ENCODE peak calls at places on chromosomes 1 and 21, in seven cellular contexts. One of them, this sample, is unnamed.
A peak's percentile ranks its signal among the peaks of the same experiment; 100 is the strongest.

GRCh38 chr1:48790397-48790796 is 13.7 kb upstream of the BEND5 start:
- DNase-seq in ACHN: no peak
- DNase-seq in stimulated activated CD4-positive, alpha-beta T cell treated with anti-CD3 and anti-CD28 coated beads, Interleukin-1b, Interleukin-23, amount 100 ng/mL, for 24 hours: no peak
- DNase-seq in Daoy: no peak
- DNase-seq in GM04503: no peak
- DNase-seq in T-helper 1 cell: no peak
- DNase-seq in SHP77: no peak
- DNase-seq in this sample: no peak

GRCh38 chr1:91894036-91894761 is 8.2 kb upstream of the TGFBR3 start:
- DNase-seq in ACHN: no peak
- DNase-seq in stimulated activated CD4-positive, alpha-beta T cell treated with anti-CD3 and anti-CD28 coated beads, Interleukin-1b, Interleukin-23, amount 100 ng/mL, for 24 hours: no peak
- DNase-seq in Daoy: no peak
- DNase-seq in GM04503: no peak
- DNase-seq in T-helper 1 cell: no peak
- DNase-seq in SHP77: no peak
- DNase-seq in this sample: no peak

GRCh38 chr1:246632584-246633168 is 66.4 kb downstream of the CNST start:
- DNase-seq in ACHN: peak; percentile 29
- DNase-seq in stimulated activated CD4-positive, alpha-beta T cell treated with anti-CD3 and anti-CD28 coated beads, Interleukin-1b, Interleukin-23, amount 100 ng/mL, for 24 hours: no peak
- DNase-seq in Daoy: peak; percentile 19
- DNase-seq in GM04503: peak; percentile 97
- DNase-seq in T-helper 1 cell: no peak
- DNase-seq in SHP77: no peak
- DNase-seq in this sample: peak; percentile 11

GRCh38 chr1:24382165-24382577 is 31.4 kb downstream of the STPG1 start:
- DNase-seq in ACHN: no peak
- DNase-seq in stimulated activated CD4-positive, alpha-beta T cell treated with anti-CD3 and anti-CD28 coated beads, Interleukin-1b, Interleukin-23, amount 100 ng/mL, for 24 hours: no peak
- DNase-seq in Daoy: no peak
- DNase-seq in GM04503: no peak
- DNase-seq in T-helper 1 cell: no peak
- DNase-seq in SHP77: no peak
- DNase-seq in this sample: no peak

GRCh38 chr1:117366982-117367768 is at the start of gene MAN1A2:
- DNase-seq in ACHN: peak; percentile 73
- DNase-seq in stimulated activated CD4-positive, alpha-beta T cell treated with anti-CD3 and anti-CD28 coated beads, Interleukin-1b, Interleukin-23, amount 100 ng/mL, for 24 hours: peak; percentile 38
- DNase-seq in Daoy: peak; percentile 91
- DNase-seq in GM04503: no peak
- DNase-seq in T-helper 1 cell: peak; percentile 67
- DNase-seq in SHP77: peak; percentile 66
- DNase-seq in this sample: peak; percentile 88

GRCh38 chr1:151729966-151730291 is 8.6 kb downstream of the RIIAD1 start:
- DNase-seq in ACHN: no peak
- DNase-seq in stimulated activated CD4-positive, alpha-beta T cell treated with anti-CD3 and anti-CD28 coated beads, Interleukin-1b, Interleukin-23, amount 100 ng/mL, for 24 hours: no peak
- DNase-seq in Daoy: no peak
- DNase-seq in GM04503: no peak
- DNase-seq in T-helper 1 cell: no peak
- DNase-seq in SHP77: no peak
- DNase-seq in this sample: no peak

GRCh38 chr1:1067284-1068076 is 6.6 kb downstream of the RNF223 start:
- DNase-seq in ACHN: no peak
- DNase-seq in stimulated activated CD4-positive, alpha-beta T cell treated with anti-CD3 and anti-CD28 coated beads, Interleukin-1b, Interleukin-23, amount 100 ng/mL, for 24 hours: no peak
- DNase-seq in Daoy: no peak
- DNase-seq in GM04503: no peak
- DNase-seq in T-helper 1 cell: no peak
- DNase-seq in SHP77: no peak
- DNase-seq in this sample: no peak

GRCh38 chr1:231040019-231040799 is at the start of gene FAM89A:
- DNase-seq in ACHN: peak; percentile 49
- DNase-seq in stimulated activated CD4-positive, alpha-beta T cell treated with anti-CD3 and anti-CD28 coated beads, Interleukin-1b, Interleukin-23, amount 100 ng/mL, for 24 hours: peak; percentile 74
- DNase-seq in Daoy: peak; percentile 65
- DNase-seq in GM04503: no peak
- DNase-seq in T-helper 1 cell: peak; percentile 71
- DNase-seq in SHP77: peak; percentile 16
- DNase-seq in this sample: peak; percentile 88

GRCh38 chr1:6052543-6053205 is 7.0 kb downstream of the KCNAB2 start:
- DNase-seq in ACHN: peak; percentile 65
- DNase-seq in stimulated activated CD4-positive, alpha-beta T cell treated with anti-CD3 and anti-CD28 coated beads, Interleukin-1b, Interleukin-23, amount 100 ng/mL, for 24 hours: no peak
- DNase-seq in Daoy: peak; percentile 72
- DNase-seq in GM04503: peak; percentile 11
- DNase-seq in T-helper 1 cell: peak; percentile 30
- DNase-seq in SHP77: peak; percentile 41
- DNase-seq in this sample: peak; percentile 84

GRCh38 chr1:154972517-154973343 is 1.8 kb upstream of the CKS1B start:
- DNase-seq in ACHN: peak; percentile 99
- DNase-seq in stimulated activated CD4-positive, alpha-beta T cell treated with anti-CD3 and anti-CD28 coated beads, Interleukin-1b, Interleukin-23, amount 100 ng/mL, for 24 hours: no peak
- DNase-seq in Daoy: peak; percentile 99
- DNase-seq in GM04503: peak; percentile 85
- DNase-seq in T-helper 1 cell: no peak
- DNase-seq in SHP77: peak; percentile 32
- DNase-seq in this sample: peak; percentile 92

GRCh38 chr21:17613242-17613676 is 558 bp upstream of the BTG3 start:
- DNase-seq in ACHN: no peak
- DNase-seq in stimulated activated CD4-positive, alpha-beta T cell treated with anti-CD3 and anti-CD28 coated beads, Interleukin-1b, Interleukin-23, amount 100 ng/mL, for 24 hours: no peak
- DNase-seq in Daoy: peak; percentile 20
- DNase-seq in GM04503: no peak
- DNase-seq in T-helper 1 cell: no peak
- DNase-seq in SHP77: no peak
- DNase-seq in this sample: peak; percentile 42

GRCh38 chr21:15365751-15366392 is 301.1 kb upstream of the NRIP1 start:
- DNase-seq in ACHN: no peak
- DNase-seq in stimulated activated CD4-positive, alpha-beta T cell treated with anti-CD3 and anti-CD28 coated beads, Interleukin-1b, Interleukin-23, amount 100 ng/mL, for 24 hours: no peak
- DNase-seq in Daoy: no peak
- DNase-seq in GM04503: no peak
- DNase-seq in T-helper 1 cell: no peak
- DNase-seq in SHP77: no peak
- DNase-seq in this sample: peak; percentile 55

GRCh38 chr1:111814305-111814628 is 58.6 kb downstream of the DDX20 start:
- DNase-seq in ACHN: no peak
- DNase-seq in stimulated activated CD4-positive, alpha-beta T cell treated with anti-CD3 and anti-CD28 coated beads, Interleukin-1b, Interleukin-23, amount 100 ng/mL, for 24 hours: no peak
- DNase-seq in Daoy: no peak
- DNase-seq in GM04503: no peak
- DNase-seq in T-helper 1 cell: no peak
- DNase-seq in SHP77: no peak
- DNase-seq in this sample: no peak

GRCh38 chr1:68959631-68960030 is 462.7 kb upstream of the DEPDC1 start:
- DNase-seq in ACHN: no peak
- DNase-seq in stimulated activated CD4-positive, alpha-beta T cell treated with anti-CD3 and anti-CD28 coated beads, Interleukin-1b, Interleukin-23, amount 100 ng/mL, for 24 hours: no peak
- DNase-seq in Daoy: peak; percentile 39
- DNase-seq in GM04503: no peak
- DNase-seq in T-helper 1 cell: no peak
- DNase-seq in SHP77: no peak
- DNase-seq in this sample: no peak

GRCh38 chr21:41956926-41957729 is 3.3 kb upstream of the C2CD2 start:
- DNase-seq in ACHN: peak; percentile 44
- DNase-seq in stimulated activated CD4-positive, alpha-beta T cell treated with anti-CD3 and anti-CD28 coated beads, Interleukin-1b, Interleukin-23, amount 100 ng/mL, for 24 hours: no peak
- DNase-seq in Daoy: peak; percentile 76
- DNase-seq in GM04503: peak; percentile 46
- DNase-seq in T-helper 1 cell: no peak
- DNase-seq in SHP77: no peak
- DNase-seq in this sample: no peak

GRCh38 chr1:94562502-94563260 is 21.1 kb upstream of the F3 start:
- DNase-seq in ACHN: no peak
- DNase-seq in stimulated activated CD4-positive, alpha-beta T cell treated with anti-CD3 and anti-CD28 coated beads, Interleukin-1b, Interleukin-23, amount 100 ng/mL, for 24 hours: no peak
- DNase-seq in Daoy: no peak
- DNase-seq in GM04503: no peak
- DNase-seq in T-helper 1 cell: no peak
- DNase-seq in SHP77: no peak
- DNase-seq in this sample: peak; percentile 45

GRCh38 chr1:217590598-217590997 is 40.3 kb downstream of the GPATCH2 start:
- DNase-seq in ACHN: peak; percentile 2
- DNase-seq in stimulated activated CD4-positive, alpha-beta T cell treated with anti-CD3 and anti-CD28 coated beads, Interleukin-1b, Interleukin-23, amount 100 ng/mL, for 24 hours: no peak
- DNase-seq in Daoy: no peak
- DNase-seq in GM04503: no peak
- DNase-seq in T-helper 1 cell: no peak
- DNase-seq in SHP77: no peak
- DNase-seq in this sample: peak; percentile 30

GRCh38 chr1:17569200-17570139 is 30.0 kb downstream of the ARHGEF10L start:
- DNase-seq in ACHN: peak; percentile 48
- DNase-seq in stimulated activated CD4-positive, alpha-beta T cell treated with anti-CD3 and anti-CD28 coated beads, Interleukin-1b, Interleukin-23, amount 100 ng/mL, for 24 hours: no peak
- DNase-seq in Daoy: peak; percentile 70
- DNase-seq in GM04503: peak; percentile 97
- DNase-seq in T-helper 1 cell: no peak
- DNase-seq in SHP77: no peak
- DNase-seq in this sample: no peak

GRCh38 chr1:247857069-247857985 is at the start of gene TRIM58:
- DNase-seq in ACHN: no peak
- DNase-seq in stimulated activated CD4-positive, alpha-beta T cell treated with anti-CD3 and anti-CD28 coated beads, Interleukin-1b, Interleukin-23, amount 100 ng/mL, for 24 hours: no peak
- DNase-seq in Daoy: peak; percentile 82
- DNase-seq in GM04503: no peak
- DNase-seq in T-helper 1 cell: peak; percentile 1
- DNase-seq in SHP77: no peak
- DNase-seq in this sample: no peak

GRCh38 chr21:32189688-32190483 is 89.0 kb downstream of the MIS18A start:
- DNase-seq in ACHN: no peak
- DNase-seq in stimulated activated CD4-positive, alpha-beta T cell treated with anti-CD3 and anti-CD28 coated beads, Interleukin-1b, Interleukin-23, amount 100 ng/mL, for 24 hours: no peak
- DNase-seq in Daoy: no peak
- DNase-seq in GM04503: no peak
- DNase-seq in T-helper 1 cell: no peak
- DNase-seq in SHP77: no peak
- DNase-seq in this sample: no peak

GRCh38 chr1:148160421-148161251 is 8.6 kb upstream of the NBPF11 start:
- DNase-seq in ACHN: no peak
- DNase-seq in stimulated activated CD4-positive, alpha-beta T cell treated with anti-CD3 and anti-CD28 coated beads, Interleukin-1b, Interleukin-23, amount 100 ng/mL, for 24 hours: no peak
- DNase-seq in Daoy: no peak
- DNase-seq in GM04503: no peak
- DNase-seq in T-helper 1 cell: no peak
- DNase-seq in SHP77: no peak
- DNase-seq in this sample: no peak

GRCh38 chr1:246189126-246189525 is 318.0 kb downstream of the SMYD3 start:
- DNase-seq in ACHN: no peak
- DNase-seq in stimulated activated CD4-positive, alpha-beta T cell treated with anti-CD3 and anti-CD28 coated beads, Interleukin-1b, Interleukin-23, amount 100 ng/mL, for 24 hours: no peak
- DNase-seq in Daoy: no peak
- DNase-seq in GM04503: no peak
- DNase-seq in T-helper 1 cell: no peak
- DNase-seq in SHP77: no peak
- DNase-seq in this sample: no peak

GRCh38 chr1:34867421-34867820 is 7.9 kb upstream of the SMIM12 start:
- DNase-seq in ACHN: no peak
- DNase-seq in stimulated activated CD4-positive, alpha-beta T cell treated with anti-CD3 and anti-CD28 coated beads, Interleukin-1b, Interleukin-23, amount 100 ng/mL, for 24 hours: no peak
- DNase-seq in Daoy: no peak
- DNase-seq in GM04503: no peak
- DNase-seq in T-helper 1 cell: no peak
- DNase-seq in SHP77: no peak
- DNase-seq in this sample: no peak

This sample was measured in hepatocyte.